ENCODE peak calls at places on chromosomes 2 and 18, in nine cellular contexts. S, R, H, F, W, X, U, Z and E are unnamed samples.

GRCh38 chr2:218400167-218400929 is 680 bp downstream of the CTDSP1 start:
- ATAC-seq in S (no peak), R (peak; percentile 9), H (no peak), F (no peak), W (no peak), X (no peak), U (no peak), Z (peak; percentile 12), E (no peak)

GRCh38 chr2:162244559-162245031 is 1.4 kb upstream of the FAP start:
- ATAC-seq in S (peak; percentile 81), R (peak; percentile 84), H (peak; percentile 94), F (no peak), W (peak; percentile 52), X (peak; percentile 87), U (peak; percentile 46), Z (no peak), E (peak; percentile 88)

GRCh38 chr2:26363323-26363722 is 16.7 kb upstream of the ADGRF3 start:
- ATAC-seq in S (no peak), R (peak; percentile 49), H (no peak), F (peak; percentile 17), W (no peak), X (no peak), U (peak; percentile 99), Z (peak; percentile 82), E (no peak)

GRCh38 chr2:73269686-73270465 is 14.4 kb downstream of the FBXO41 start:
- ATAC-seq in S (no peak), R (no peak), H (no peak), F (no peak), W (peak; percentile 10), X (no peak), U (no peak), Z (no peak), E (no peak)

GRCh38 chr18:36759167-36759776 is 69.5 kb downstream of the TPGS2 start:
- ATAC-seq in S (no peak), R (no peak), H (no peak), F (no peak), W (peak; percentile 28), X (no peak), U (no peak), Z (peak; percentile 27), E (no peak)

GRCh38 chr2:12284037-12284436 is 432.7 kb upstream of the TRIB2 start:
- ATAC-seq in S (no peak), R (no peak), H (no peak), F (no peak), W (no peak), X (no peak), U (no peak), Z (no peak), E (no peak)

GRCh38 chr2:26076001-26076587 is 42.2 kb downstream of the RAB10 start:
- ATAC-seq in S (no peak), R (peak; percentile 22), H (no peak), F (peak; percentile 7), W (no peak), X (no peak), U (peak; percentile 45), Z (no peak), E (no peak)

GRCh38 chr18:44700652-44701051 is 20.0 kb downstream of the SETBP1 start:
- ATAC-seq in S (no peak), R (no peak), H (peak; percentile 36), F (peak; percentile 32), W (peak; percentile 72), X (peak; percentile 75), U (peak; percentile 87), Z (no peak), E (peak; percentile 69)

GRCh38 chr2:177888581-177888980 is 184.0 kb downstream of the PDE11A start:
- ATAC-seq in S (no peak), R (no peak), H (no peak), F (no peak), W (no peak), X (no peak), U (peak; percentile 95), Z (no peak), E (no peak)

DNA sequence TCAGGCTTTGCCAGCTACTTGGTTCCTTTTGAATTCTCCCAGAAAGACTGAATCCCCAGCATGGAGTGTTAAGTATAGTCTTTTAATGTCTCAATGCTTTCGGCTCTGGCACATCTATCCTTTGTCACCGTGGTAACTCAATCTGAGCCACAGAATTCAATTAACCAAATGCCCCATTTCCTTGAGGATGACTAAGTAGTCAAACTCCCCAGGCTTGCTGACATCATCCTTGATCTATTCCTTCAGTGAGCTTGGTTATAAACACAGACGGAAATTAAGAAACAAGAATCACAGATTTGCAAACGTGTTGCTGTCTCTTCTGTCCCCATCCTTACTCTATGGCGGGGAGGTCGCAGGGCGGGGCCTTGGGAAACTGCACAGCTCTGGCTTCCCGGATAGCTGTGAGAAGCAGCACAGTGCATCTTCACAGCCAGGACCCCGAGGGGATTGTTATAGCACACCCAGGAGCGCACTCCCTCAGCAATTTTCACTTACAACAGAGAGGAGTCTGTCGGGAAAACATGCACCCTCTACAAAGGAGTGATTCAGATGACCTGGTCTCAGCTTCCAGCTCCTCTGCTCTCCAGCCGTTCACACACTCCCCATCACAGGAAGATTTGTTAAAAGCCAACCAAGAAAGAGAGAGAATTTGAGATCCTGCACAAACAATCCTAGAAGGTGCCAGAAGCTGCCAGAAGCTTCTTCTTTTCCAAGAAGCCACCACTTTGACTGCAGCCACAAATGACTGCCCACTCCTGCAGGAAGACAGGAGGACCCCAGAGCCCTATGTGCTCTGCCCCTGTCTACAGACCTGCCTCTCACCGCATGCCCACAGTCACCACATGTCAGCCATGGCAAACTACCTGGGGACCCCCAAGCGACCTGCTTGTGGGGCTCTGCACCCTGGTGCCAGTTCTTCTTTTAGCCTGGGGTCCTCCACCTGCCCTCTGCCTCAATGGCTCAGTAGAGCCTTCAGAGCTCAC is 44.9 kb upstream of the YWHAQ start:
- ATAC-seq in S (peak; percentile 52), R (peak; percentile 88), H (peak; percentile 75), F (peak; percentile 12), W (no peak), X (peak; percentile 36), U (no peak), Z (peak; percentile 44), E (peak; percentile 84)
- TF ChIP-seq POLR2A in S (no peak), R (no peak), H (no peak), F (no peak), W (no peak), X (no peak), U (no peak), Z (no peak), E (no peak)

GRCh38 chr2:55842009-55842408 is 81.6 kb downstream of the EFEMP1 start:
- ATAC-seq in S (no peak), R (peak; percentile 81), H (no peak), F (no peak), W (no peak), X (no peak), U (no peak), Z (no peak), E (no peak)
- H3K4me1 ChIP-seq in S (no peaks in the 10 kb centered on the region), R (peaks cover 69% of the 10 kb centered on the region), H (no peaks in the 10 kb centered on the region), F (peaks cover 6% of the 10 kb centered on the region), W (peaks cover 70% of the 10 kb centered on the region), X (peaks cover 9% of the 10 kb centered on the region), U (no peaks in the 10 kb centered on the region), Z (peaks cover 47% of the 10 kb centered on the region), E (no peaks in the 10 kb centered on the region)

GRCh38 chr2:219417374-219417773 is 803 bp upstream of the DES start:
- ATAC-seq in S (no peak), R (no peak), H (no peak), F (no peak), W (no peak), X (peak; percentile 66), U (no peak), Z (no peak), E (peak; percentile 23)

GRCh38 chr2:219416938-219417337 is 1.2 kb upstream of the DES start:
- ATAC-seq in S (no peak), R (peak; percentile 15), H (no peak), F (no peak), W (no peak), X (peak; percentile 36), U (no peak), Z (no peak), E (no peak)

GRCh38 chr2:219419331-219420197 is 1.4 kb downstream of the DES start:
- ATAC-seq in S (peak; percentile 94), R (peak; percentile 48), H (peak; percentile 25), F (peak; percentile 89), W (no peak), X (peak; percentile 72), U (no peak), Z (peak; percentile 55), E (peak; percentile 57)

GRCh38 chr2:219418155-219418569 is at the start of gene DES:
- ATAC-seq in S (no peak), R (no peak), H (no peak), F (no peak), W (no peak), X (peak; percentile 56), U (no peak), Z (no peak), E (peak; percentile 79)

DNA sequence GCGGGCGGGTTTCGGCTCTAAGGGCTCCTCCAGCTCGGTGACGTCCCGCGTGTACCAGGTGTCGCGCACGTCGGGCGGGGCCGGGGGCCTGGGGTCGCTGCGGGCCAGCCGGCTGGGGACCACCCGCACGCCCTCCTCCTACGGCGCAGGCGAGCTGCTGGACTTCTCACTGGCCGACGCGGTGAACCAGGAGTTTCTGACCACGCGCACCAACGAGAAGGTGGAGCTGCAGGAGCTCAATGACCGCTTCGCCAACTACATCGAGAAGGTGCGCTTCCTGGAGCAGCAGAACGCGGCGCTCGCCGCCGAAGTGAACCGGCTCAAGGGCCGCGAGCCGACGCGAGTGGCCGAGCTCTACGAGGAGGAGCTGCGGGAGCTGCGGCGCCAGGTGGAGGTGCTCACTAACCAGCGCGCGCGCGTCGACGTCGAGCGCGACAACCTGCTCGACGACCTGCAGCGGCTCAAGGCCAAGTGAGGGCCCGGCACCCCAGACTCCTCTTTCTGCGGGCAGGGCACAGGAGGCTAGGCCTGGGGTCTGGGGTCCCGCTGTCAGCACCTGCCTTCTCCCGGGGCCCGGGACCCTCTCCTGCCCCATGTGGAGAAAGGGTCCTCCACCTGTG is 503 bp downstream of the DES start:
- ATAC-seq in S (no peak), R (no peak), H (no peak), F (no peak), W (peak; percentile 15), X (no peak), U (no peak), Z (no peak), E (no peak)
- TF ChIP-seq POLR2A in S (no peak), R (no peak), H (no peak), F (no peak), W (no peak), X (peak; percentile 52), U (no peak), Z (no peak), E (peak; percentile 27)

DNA sequence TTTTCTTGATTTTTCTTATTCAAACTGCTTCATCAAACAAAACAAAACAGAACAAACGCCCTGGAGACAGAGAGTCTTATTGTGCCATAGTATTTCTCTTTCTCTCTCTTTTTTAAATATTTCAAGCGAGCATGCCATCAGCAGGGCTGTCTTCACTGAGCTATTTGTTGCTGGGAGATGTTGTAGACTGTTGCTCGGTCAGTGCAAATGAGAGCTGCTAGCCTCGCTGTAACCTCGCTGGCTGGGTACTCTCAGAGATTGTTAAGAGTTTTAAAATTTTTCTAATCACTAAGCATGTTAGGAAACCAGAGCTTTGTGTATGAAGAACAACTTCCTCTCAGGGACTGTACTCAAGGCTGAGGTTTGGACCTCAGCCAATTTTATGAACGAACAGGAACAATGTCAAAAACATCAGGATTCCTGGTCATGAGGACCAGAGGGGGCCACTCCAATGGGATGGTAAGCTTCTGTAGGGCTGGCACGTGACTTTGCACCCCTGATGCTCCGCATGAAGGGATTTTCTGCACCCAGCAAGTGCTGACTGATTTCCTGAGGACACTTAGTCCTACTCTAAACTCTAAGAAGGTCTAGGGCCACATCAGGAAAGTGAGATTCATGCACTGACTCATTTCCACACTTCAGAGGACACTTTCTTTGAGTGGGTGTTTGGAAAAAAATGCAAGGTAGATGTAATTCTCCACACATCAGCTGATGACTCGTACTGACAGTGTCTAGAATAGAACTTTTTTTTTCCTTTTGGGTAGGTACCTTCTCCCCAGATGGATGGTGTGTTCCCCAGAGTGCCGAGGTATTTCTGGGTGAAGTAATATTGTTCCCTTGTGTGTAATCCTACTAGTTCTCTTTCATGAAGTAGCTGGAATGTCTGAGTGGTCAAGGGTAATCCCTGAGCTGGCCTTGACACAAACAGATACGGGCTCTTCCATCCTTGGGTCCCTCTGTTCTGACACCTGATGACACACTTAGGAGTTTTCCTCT is 59.7 kb upstream of the IL1R1 start:
- ATAC-seq in S (peak; percentile 34), R (peak; percentile 66), H (peak; percentile 89), F (peak; percentile 77), W (peak; percentile 75), X (peak; percentile 93), U (peak; percentile 82), Z (peak; percentile 77), E (peak; percentile 82)
- H3K4me1 ChIP-seq in S (peaks cover 4% of the 10 kb centered on the region), R (peaks cover 29% of the 10 kb centered on the region), H (peaks cover 18% of the 10 kb centered on the region), F (peaks cover 21% of the 10 kb centered on the region), W (peaks cover 8% of the 10 kb centered on the region), X (peaks cover 15% of the 10 kb centered on the region), U (no peaks in the 10 kb centered on the region), Z (peaks cover 34% of the 10 kb centered on the region), E (peaks cover 14% of the 10 kb centered on the region)